ENCODE peak calls at places on chromosomes 12 and 14, in six cellular contexts. One of them, this sample, is unnamed.
A peak's percentile ranks its signal among the peaks of the same experiment; 100 is the strongest.

GRCh38 chr14:23294346-23294733 is 8.3 kb downstream of the PPP1R3E start:
- DNase-seq in tibial artery: no peak
- DNase-seq in amniotic stem cell: no peak
- DNase-seq in GM04503: no peak
- DNase-seq in memory B cell: no peak
- DNase-seq in WTC11: no peak
- DNase-seq in this sample: no peak

GRCh38 chr14:29077916-29078315 is 311.3 kb downstream of the FOXG1 start:
- DNase-seq in tibial artery: no peak
- DNase-seq in memory B cell: no peak
- DNase-seq in amniotic stem cell: no peak
- DNase-seq in GM04503: no peak
- DNase-seq in WTC11: no peak
- DNase-seq in this sample: no peak

GRCh38 chr12:49901986-49902385 is 1.7 kb downstream of the FAIM2 start:
- DNase-seq in memory B cell: no peak
- DNase-seq in amniotic stem cell: no peak
- DNase-seq in tibial artery: no peak
- DNase-seq in WTC11: no peak
- DNase-seq in GM04503: no peak
- DNase-seq in this sample: no peak

GRCh38 chr12:108442077-108442476 is 73.0 kb upstream of the FICD start:
- DNase-seq in WTC11: peak; percentile 38
- DNase-seq in amniotic stem cell: no peak
- DNase-seq in GM04503: no peak
- DNase-seq in tibial artery: no peak
- DNase-seq in memory B cell: no peak
- DNase-seq in this sample: no peak

GRCh38 chr14:93348292-93348691 is 1.3 kb downstream of the COX8C start:
- DNase-seq in tibial artery: no peak
- DNase-seq in WTC11: no peak
- DNase-seq in amniotic stem cell: no peak
- DNase-seq in memory B cell: no peak
- DNase-seq in GM04503: no peak
- DNase-seq in this sample: no peak

GRCh38 chr12:54631988-54632728 is 2.5 kb downstream of the LACRT start:
- DNase-seq in WTC11: peak; percentile 33
- DNase-seq in tibial artery: no peak
- DNase-seq in GM04503: no peak
- DNase-seq in amniotic stem cell: no peak
- DNase-seq in memory B cell: no peak
- DNase-seq in this sample: no peak

GRCh38 chr12:100995201-100995600 is 200.6 kb downstream of the ANO4 start:
- DNase-seq in GM04503: no peak
- DNase-seq in memory B cell: no peak
- DNase-seq in WTC11: no peak
- DNase-seq in tibial artery: no peak
- DNase-seq in amniotic stem cell: no peak
- DNase-seq in this sample: peak; percentile 21

GRCh38 chr12:3491938-3492867 is 1.2 kb downstream of the PRMT8 start:
- DNase-seq in WTC11: peak; percentile 84
- DNase-seq in amniotic stem cell: peak; percentile 1
- DNase-seq in tibial artery: no peak
- DNase-seq in GM04503: no peak
- DNase-seq in memory B cell: no peak
- DNase-seq in this sample: no peak

GRCh38 chr12:76909290-76909689 is 30.5 kb upstream of the CSRP2 start:
- DNase-seq in WTC11: no peak
- DNase-seq in memory B cell: no peak
- DNase-seq in GM04503: no peak
- DNase-seq in amniotic stem cell: no peak
- DNase-seq in tibial artery: no peak
- DNase-seq in this sample: no peak

GRCh38 chr12:7141351-7142005 is 11.3 kb downstream of the CLSTN3 start:
- DNase-seq in WTC11: no peak
- DNase-seq in GM04503: no peak
- DNase-seq in amniotic stem cell: no peak
- DNase-seq in memory B cell: no peak
- DNase-seq in tibial artery: no peak
- DNase-seq in this sample: no peak